ENCODE peak calls at places on chromosomes 5 and 9, in six cellular contexts. Q is astrocyte of the cerebellum, H is ovary, D is fibroblast of the aortic adventitia, Z is epithelial cell of esophagus, W is aorta. L is an unnamed sample.
A peak's percentile ranks its signal among the peaks of the same experiment; 100 is the strongest.

GRCh38 chr5:78497573-78498533 is 137.4 kb downstream of the SCAMP1 start:
- DNase-seq in Q (no peak), H (no peak), D (peak; percentile 23), Z (no peak), W (no peak), L (no peak)

GRCh38 chr5:9632495-9632894 is 2.3 kb upstream of the TAS2R1 start:
- DNase-seq in Q (no peak), H (no peak), D (no peak), Z (no peak), W (no peak), L (no peak)

GRCh38 chr5:6598351-6598900 is 34.4 kb downstream of the NSUN2 start:
- DNase-seq in Q (no peak), H (no peak), D (peak; percentile 58), Z (no peak), W (no peak), L (no peak)

GRCh38 chr9:81317223-81317622 is 372.1 kb downstream of the TLE1 start:
- DNase-seq in Q (no peak), H (no peak), D (no peak), Z (no peak), W (no peak), L (no peak)

GRCh38 chr9:119961774-119962408 is 592.7 kb upstream of the BRINP1 start:
- DNase-seq in Q (no peak), H (no peak), D (no peak), Z (peak; percentile 31), W (peak; percentile 80), L (no peak)

GRCh38 chr5:14628346-14628745 is 36.2 kb upstream of the OTULIN start:
- DNase-seq in Q (peak; percentile 51), H (peak; percentile 36), D (peak; percentile 73), Z (peak; percentile 76), W (peak; percentile 79), L (peak; percentile 39)

GRCh38 chr5:141734501-141735231 is 52.6 kb upstream of the ARAP3 start:
- DNase-seq in Q (peak; percentile 29), H (no peak), D (peak; percentile 76), Z (peak; percentile 90), W (no peak), L (peak; percentile 54)

GRCh38 chr5:116600876-116601275 is 26.3 kb upstream of the SEMA6A start:
- DNase-seq in Q (peak; percentile 22), H (no peak), D (no peak), Z (peak; percentile 19), W (no peak), L (peak; percentile 51)

GRCh38 chr9:20732118-20732517 is 48.1 kb downstream of the FOCAD start:
- DNase-seq in Q (peak; percentile 37), H (no peak), D (no peak), Z (peak; percentile 95), W (no peak), L (no peak)

GRCh38 chr5:152218694-152219093 is 186.4 kb downstream of the NMUR2 start:
- DNase-seq in Q (no peak), H (no peak), D (no peak), Z (peak; percentile 46), W (no peak), L (no peak)

GRCh38 chr9:37144762-37145161 is 24.4 kb downstream of the ZCCHC7 start:
- DNase-seq in Q (peak; percentile 0), H (no peak), D (no peak), Z (no peak), W (no peak), L (no peak)
- H3K4me3 ChIP-seq in Q (no peak overlapping the region), H (no peak overlapping the region), D (no peak overlapping the region), Z (no peak overlapping the region), W (no peak overlapping the region), L (no peak overlapping the region)

GRCh38 chr9:133768371-133768858 is 30.3 kb upstream of the SARDH start:
- DNase-seq in Q (no peak), H (peak; percentile 18), D (no peak), Z (no peak), W (peak; percentile 71), L (no peak)

GRCh38 chr9:133771486-133772482 is 33.6 kb upstream of the SARDH start:
- DNase-seq in Q (no peak), H (peak; percentile 13), D (no peak), Z (no peak), W (peak; percentile 75), L (no peak)

GRCh38 chr9:133768859-133769510 is 30.8 kb upstream of the SARDH start:
- DNase-seq in Q (no peak), H (peak; percentile 28), D (no peak), Z (no peak), W (peak; percentile 64), L (no peak)

GRCh38 chr9:133769511-133770075 is 31.4 kb upstream of the SARDH start:
- DNase-seq in Q (no peak), H (peak; percentile 18), D (no peak), Z (no peak), W (peak; percentile 63), L (no peak)

DNA sequence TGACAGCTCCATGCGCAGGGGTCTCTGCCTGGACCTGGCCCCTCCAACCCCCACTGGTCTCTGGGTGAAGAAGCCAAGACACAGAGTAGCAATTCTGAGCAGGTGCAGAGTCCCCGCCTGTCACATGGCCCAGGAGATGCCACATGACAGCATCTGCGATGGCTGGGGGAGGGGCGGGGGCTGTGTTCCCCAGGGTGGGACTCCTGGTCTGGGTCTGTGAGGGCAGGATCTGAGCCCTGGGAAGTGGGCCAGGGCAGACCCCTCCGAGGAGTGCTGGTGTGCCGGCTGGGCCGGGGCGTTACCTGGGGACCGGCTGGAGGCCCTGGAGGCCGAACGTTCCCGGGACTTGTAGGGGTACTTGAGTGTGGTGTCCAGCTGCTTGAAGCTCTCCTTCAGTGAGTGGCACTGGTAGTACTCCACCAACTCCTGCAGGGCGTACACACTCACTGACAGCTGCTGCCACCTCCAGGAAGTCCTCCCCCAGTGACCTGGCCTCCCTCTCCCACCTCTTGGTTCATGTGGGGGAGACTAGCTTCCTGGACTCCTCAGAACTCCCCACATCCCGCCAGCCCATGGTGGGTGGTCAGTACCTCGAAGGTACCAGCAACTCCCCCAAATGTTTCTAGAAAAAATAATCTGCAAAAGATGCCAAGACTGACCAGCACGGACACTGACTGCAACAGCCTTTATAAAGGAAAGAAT is 32.1 kb upstream of the SARDH start:
- DNase-seq in Q (no peak), H (peak; percentile 34), D (no peak), Z (no peak), W (peak; percentile 67), L (no peak)
- H3K4me3 ChIP-seq in Q (no peak overlapping the region), H (no peak overlapping the region), D (no peak overlapping the region), Z (no peak overlapping the region), W (no peak overlapping the region), L (no peak overlapping the region)

DNA sequence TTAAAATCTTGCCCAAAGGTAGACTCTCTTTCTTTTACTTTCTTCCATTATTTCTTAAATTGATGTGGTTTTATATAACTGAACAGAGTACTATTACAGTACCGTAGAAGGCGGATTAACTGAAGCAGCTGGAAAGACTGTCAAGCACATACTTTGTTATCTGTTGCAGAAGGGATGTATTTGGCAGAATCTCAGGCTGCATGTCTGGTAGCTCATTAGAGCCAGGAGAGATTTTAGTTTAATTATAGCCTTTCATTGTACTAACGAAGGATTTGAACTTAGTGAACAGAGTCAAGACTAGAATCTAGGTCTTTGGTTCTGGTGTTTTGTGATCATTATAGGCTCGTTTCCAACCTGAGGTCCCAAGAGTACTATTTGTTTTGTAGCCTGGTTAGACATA is 20.6 kb downstream of the ZNF354C start:
- DNase-seq in Q (no peak), H (no peak), D (no peak), Z (no peak), W (no peak), L (no peak)
- H3K4me3 ChIP-seq in Q (no peak overlapping the region), H (no peak overlapping the region), D (no peak overlapping the region), Z (no peak overlapping the region), W (no peak overlapping the region), L (no peak overlapping the region)

GRCh38 chr5:148385094-148385493 is 1.3 kb downstream of the FBXO38 start:
- DNase-seq in Q (no peak), H (no peak), D (no peak), Z (no peak), W (no peak), L (no peak)
- H3K4me3 ChIP-seq in Q (peak overlapping the region; percentile 86), H (no peak overlapping the region), D (peak overlapping the region; percentile 87), Z (peak overlapping the region; percentile 91), W (no peak overlapping the region), L (peak overlapping the region; percentile 85)

DNA sequence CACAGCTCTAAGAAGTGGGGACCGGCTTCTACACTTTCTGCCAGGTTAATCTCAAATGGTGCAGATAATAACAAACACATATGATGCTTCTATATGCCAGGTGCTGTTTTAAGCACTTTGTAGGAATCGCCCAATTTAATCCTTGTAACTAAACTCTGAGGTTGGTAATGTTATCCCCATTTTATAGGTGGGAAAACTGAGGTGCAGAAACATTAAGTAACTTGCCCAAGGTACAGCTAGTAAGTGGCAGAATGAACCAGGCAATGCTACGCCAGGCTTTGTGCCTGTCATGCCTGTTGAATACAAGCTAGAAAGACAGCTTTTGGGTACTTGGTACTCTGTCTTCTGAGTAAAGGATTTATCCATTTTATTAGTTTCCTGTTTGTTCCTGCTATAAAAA is 19.7 kb downstream of the IQGAP2 start:
- DNase-seq in Q (no peak), H (no peak), D (no peak), Z (no peak), W (no peak), L (no peak)
- H3K4me3 ChIP-seq in Q (no peak overlapping the region), H (no peak overlapping the region), D (no peak overlapping the region), Z (no peak overlapping the region), W (no peak overlapping the region), L (no peak overlapping the region)

GRCh38 chr9:6628714-6629113 is 16.8 kb downstream of the GLDC start:
- DNase-seq in Q (no peak), H (no peak), D (no peak), Z (peak; percentile 94), W (no peak), L (no peak)
- H3K4me3 ChIP-seq in Q (no peak overlapping the region), H (no peak overlapping the region), D (no peak overlapping the region), Z (no peak overlapping the region), W (no peak overlapping the region), L (no peak overlapping the region)

GRCh38 chr5:5141011-5141599 is 975 bp downstream of the ADAMTS16 start:
- DNase-seq in Q (no peak), H (no peak), D (no peak), Z (no peak), W (no peak), L (no peak)
- H3K4me3 ChIP-seq in Q (peak overlapping the region; percentile 42), H (peak overlapping the region; percentile 54), D (no peak overlapping the region), Z (no peak overlapping the region), W (peak overlapping the region; percentile 5), L (no peak overlapping the region)

GRCh38 chr5:109693535-109694152 is 3.9 kb downstream of the MAN2A1 start:
- DNase-seq in Q (no peak), H (no peak), D (peak; percentile 55), Z (peak; percentile 60), W (no peak), L (no peak)
- H3K4me3 ChIP-seq in Q (no peak overlapping the region), H (no peak overlapping the region), D (no peak overlapping the region), Z (no peak overlapping the region), W (peak overlapping the region; percentile 42), L (peak overlapping the region; percentile 1)

GRCh38 chr5:112706446-112707016 is 31.2 kb upstream of the APC start:
- DNase-seq in Q (no peak), H (no peak), D (no peak), Z (no peak), W (no peak), L (no peak)
- H3K4me3 ChIP-seq in Q (no peak overlapping the region), H (peak overlapping the region; percentile 78), D (no peak overlapping the region), Z (no peak overlapping the region), W (no peak overlapping the region), L (no peak overlapping the region)